ENCODE peak calls at places on chromosomes 12 and 14, in four cellular contexts. V is upper lobe of right lung, C is neural progenitor cell, H is fibroblast of pulmonary artery. L is an unnamed sample.

GRCh38 chr12:60279224-60279623 is 683.4 kb downstream of the SLC16A7 start:
- DNase-seq in V (no peak), C (no peak), H (peak), L (no peak)

GRCh38 chr12:69329669-69330428 is 18.3 kb upstream of the LYZ start:
- DNase-seq in V (no peak), C (no peak), H (no peak), L (no peak)

GRCh38 chr12:46373303-46374182 is 970 bp upstream of the SLC38A2 start:
- DNase-seq in V (peak), C (peak), H (peak), L (no peak)

GRCh38 chr14:93752980-93753561 is 35.2 kb downstream of the PRIMA1 start:
- DNase-seq in V (no peak), C (no peak), H (no peak), L (no peak)

GRCh38 chr12:40435251-40435650 is 210.5 kb downstream of the LRRK2 start:
- DNase-seq in V (no peak), C (no peak), H (no peak), L (no peak)

GRCh38 chr12:12606793-12607589 is 4.7 kb upstream of the CREBL2 start:
- DNase-seq in V (no peak), C (no peak), H (peak), L (no peak)

GRCh38 chr12:53220857-53221202 is 11.2 kb downstream of the RARG start:
- DNase-seq in V (peak), C (peak), H (peak), L (peak)

GRCh38 chr12:131060011-131060703 is 106.5 kb downstream of the ADGRD1 start:
- DNase-seq in V (peak), C (no peak), H (no peak), L (no peak)

GRCh38 chr12:292186-292585 is 29.6 kb upstream of the SLC6A13 start:
- DNase-seq in V (no peak), C (no peak), H (no peak), L (no peak)

GRCh38 chr12:110349521-110350151 is 53.9 kb downstream of the ANAPC7 start:
- DNase-seq in V (no peak), C (no peak), H (peak), L (no peak)

GRCh38 chr12:130351331-130351730 is 13.6 kb downstream of the PIWIL1 start:
- DNase-seq in V (no peak), C (no peak), H (no peak), L (no peak)

GRCh38 chr14:77306406-77307098 is 14.1 kb downstream of the POMT2 start:
- DNase-seq in V (no peak), C (peak), H (no peak), L (no peak)

GRCh38 chr14:91624757-91625156 is 107.1 kb downstream of the CATSPERB start:
- DNase-seq in V (no peak), C (no peak), H (no peak), L (no peak)

GRCh38 chr12:96241484-96242256 is 47.5 kb downstream of the ELK3 start:
- DNase-seq in V (no peak), C (no peak), H (peak), L (no peak)

GRCh38 chr14:96052541-96053105 is 13.5 kb downstream of the C14orf132 start:
- DNase-seq in V (no peak), C (no peak), H (no peak), L (no peak)

GRCh38 chr12:90808568-90808967 is 146.4 kb downstream of the CCER1 start:
- DNase-seq in V (no peak), C (no peak), H (no peak), L (peak)

GRCh38 chr14:21023817-21024667 is 819 bp downstream of the NDRG2 start:
- DNase-seq in V (no peak), C (no peak), H (no peak), L (no peak)

GRCh38 chr14:74525361-74525851 is 31.8 kb downstream of the ISCA2 start:
- DNase-seq in V (no peak), C (no peak), H (no peak), L (no peak)

GRCh38 chr14:24688030-24688658 is 54.2 kb upstream of the GZMB start:
- DNase-seq in V (no peak), C (no peak), H (no peak), L (no peak)

GRCh38 chr12:123363743-123364531 is 710 bp downstream of the SBNO1 start:
- DNase-seq in V (peak), C (peak), H (no peak), L (no peak)

GRCh38 chr12:108332791-108333382 is 6.2 kb downstream of the CMKLR1 start:
- DNase-seq in V (peak), C (no peak), H (no peak), L (no peak)

GRCh38 chr14:70995671-70996070 is 88.4 kb downstream of the PCNX1 start:
- DNase-seq in V (peak), C (no peak), H (no peak), L (no peak)

GRCh38 chr14:24806061-24806678 is 172.2 kb upstream of the GZMB start:
- DNase-seq in V (peak), C (peak), H (peak), L (peak)

GRCh38 chr12:45369065-45369464 is 153.2 kb downstream of the ANO6 start:
- DNase-seq in V (no peak), C (no peak), H (peak), L (no peak)

GRCh38 chr14:60649815-60650381 is 621 bp upstream of the SIX1 start:
- DNase-seq in V (no peak), C (peak), H (no peak), L (no peak)

GRCh38 chr12:123062682-123063426 is 82.4 kb downstream of the ARL6IP4 start:
- DNase-seq in V (no peak), C (no peak), H (peak), L (peak)

GRCh38 chr14:96114002-96114401 is 74.8 kb downstream of the C14orf132 start:
- DNase-seq in V (no peak), C (no peak), H (no peak), L (no peak)

GRCh38 chr12:63967358-63967757 is 122.9 kb downstream of the SRGAP1 start:
- DNase-seq in V (no peak), C (no peak), H (peak), L (no peak)

GRCh38 chr12:94200069-94200468 is 51.7 kb downstream of the PLXNC1 start:
- DNase-seq in V (no peak), C (no peak), H (no peak), L (no peak)

GRCh38 chr12:93848453-93849120 is 171.4 kb downstream of the CRADD start:
- DNase-seq in V (no peak), C (no peak), H (no peak), L (no peak)

GRCh38 chr12:19201653-19202052 is 72.1 kb downstream of the PLEKHA5 start:
- DNase-seq in V (no peak), C (no peak), H (peak), L (no peak)

GRCh38 chr14:99718031-99718810 is 34.1 kb downstream of the CYP46A1 start:
- DNase-seq in V (no peak), C (peak), H (no peak), L (no peak)

GRCh38 chr14:99717682-99718013 is 33.5 kb downstream of the CYP46A1 start:
- DNase-seq in V (peak), C (no peak), H (no peak), L (no peak)

GRCh38 chr14:99715266-99716000 is 31.3 kb downstream of the CYP46A1 start:
- DNase-seq in V (peak), C (no peak), H (no peak), L (no peak)

GRCh38 chr14:99716091-99716849 is 32.2 kb downstream of the CYP46A1 start:
- DNase-seq in V (no peak), C (no peak), H (no peak), L (no peak)

GRCh38 chr14:99716850-99717681 is 33.0 kb downstream of the CYP46A1 start:
- DNase-seq in V (no peak), C (no peak), H (no peak), L (no peak)
- H3K4me3 ChIP-seq in V (no peak), C (no peak), H (no peak), L (no peak)

GRCh38 chr12:115866909-115867525 is 410.5 kb downstream of the MED13L start:
- DNase-seq in V (no peak), C (peak), H (no peak), L (peak)
- TF ChIP-seq CTCF in V (no peak), C (peak), H (peak), L (peak)

GRCh38 chr12:1612196-1612595 is 16.8 kb upstream of the WNT5B start:
- DNase-seq in V (no peak), C (no peak), H (no peak), L (no peak)
- H3K4me3 ChIP-seq in V (no peak), C (no peak), H (peak), L (no peak)

GRCh38 chr12:82686223-82687019 is at the start of gene TMTC2:
- DNase-seq in V (peak), C (peak), H (peak), L (peak)

GRCh38 chr12:82688035-82688501 is 1.4 kb downstream of the TMTC2 start:
- DNase-seq in V (no peak), C (peak), H (peak), L (no peak)

GRCh38 chr12:82687020-82687951 is 580 bp downstream of the TMTC2 start:
- DNase-seq in V (peak), C (peak), H (peak), L (peak)

GRCh38 chr12:82688619-82689018 is 1.9 kb downstream of the TMTC2 start:
- DNase-seq in V (no peak), C (peak), H (no peak), L (no peak)

GRCh38 chr12:82685721-82686222 is 934 bp upstream of the TMTC2 start:
- DNase-seq in V (peak), C (peak), H (peak), L (peak)
- TF ChIP-seq CTCF in V (peak), C (peak), H (peak), L (peak)

DNA sequence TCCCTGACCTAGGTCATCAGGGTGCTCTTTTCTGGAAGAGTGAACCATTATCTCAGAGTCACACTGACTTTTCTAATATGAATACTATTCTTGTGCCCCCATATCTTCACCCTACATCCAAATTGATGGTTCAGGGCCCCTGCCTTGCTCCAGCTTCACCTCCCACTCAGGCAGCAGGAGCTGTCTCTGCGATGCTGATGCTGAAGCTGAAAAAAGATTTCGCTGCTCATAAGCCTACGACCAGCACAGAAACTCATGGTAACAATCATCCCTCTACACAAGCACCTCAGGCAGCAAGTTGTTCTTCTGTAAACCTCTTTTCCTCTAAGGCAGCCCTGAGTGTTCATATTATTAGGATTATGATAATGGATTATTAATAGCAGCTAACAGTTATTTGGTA is 3.2 kb downstream of the ARF3 start:
- DNase-seq in V (no peak), C (no peak), H (no peak), L (no peak)
- H3K4me3 ChIP-seq in V (no peak), C (no peak), H (no peak), L (no peak)

GRCh38 chr14:76115010-76115422 is 36.7 kb upstream of the GPATCH2L start:
- DNase-seq in V (no peak), C (no peak), H (no peak), L (no peak)
- TF ChIP-seq CTCF in V (no peak), C (peak), H (no peak), L (no peak)

GRCh38 chr12:116276433-116277216 is 868 bp downstream of the MED13L start:
- DNase-seq in V (peak), C (peak), H (peak), L (no peak)

GRCh38 chr12:116278259-116278595 is 734 bp upstream of the MED13L start:
- DNase-seq in V (no peak), C (no peak), H (no peak), L (no peak)

GRCh38 chr12:116273813-116274551 is 3.5 kb downstream of the MED13L start:
- DNase-seq in V (no peak), C (no peak), H (no peak), L (no peak)

GRCh38 chr12:116277393-116278258 is at the start of gene MED13L:
- DNase-seq in V (peak), C (peak), H (peak), L (no peak)

GRCh38 chr12:116274552-116275375 is 2.7 kb downstream of the MED13L start:
- DNase-seq in V (no peak), C (no peak), H (no peak), L (no peak)
- H3K4me3 ChIP-seq in V (peak), C (peak), H (peak), L (peak)

GRCh38 chr14:73057939-73058223 is 453 bp upstream of the RBM25 start:
- DNase-seq in V (no peak), C (no peak), H (no peak), L (no peak)

GRCh38 chr14:73055251-73055650 is 3.1 kb upstream of the RBM25 start:
- DNase-seq in V (no peak), C (no peak), H (no peak), L (no peak)

GRCh38 chr14:73059326-73059725 is 992 bp downstream of the RBM25 start:
- DNase-seq in V (no peak), C (no peak), H (peak), L (no peak)

GRCh38 chr14:73058923-73059311 is 583 bp downstream of the RBM25 start:
- DNase-seq in V (no peak), C (peak), H (no peak), L (no peak)

GRCh38 chr14:73058224-73058922 is at the start of gene RBM25:
- DNase-seq in V (peak), C (peak), H (peak), L (peak)
- TF ChIP-seq CTCF in V (no peak), C (peak), H (no peak), L (peak)

DNA sequence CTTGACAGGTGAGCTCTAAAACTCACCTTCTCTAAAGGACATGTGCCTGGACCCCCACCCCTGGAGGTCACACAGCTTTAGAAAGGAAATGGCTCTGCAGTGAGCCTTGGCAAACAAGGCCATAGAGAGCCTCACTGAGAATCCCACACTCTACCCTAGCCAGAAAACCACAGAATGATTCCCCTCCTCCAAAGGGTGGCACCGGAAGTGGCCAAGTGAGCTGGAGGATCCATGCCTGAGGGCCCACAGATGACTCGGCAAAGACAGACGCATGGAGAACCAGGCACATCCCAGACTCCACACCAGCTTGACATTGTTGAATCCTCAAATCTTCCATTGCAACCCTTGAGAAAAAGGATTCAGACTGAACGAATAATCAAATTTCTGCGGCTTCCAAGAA is 54.2 kb upstream of the PTHLH start:
- DNase-seq in V (no peak), C (no peak), H (no peak), L (no peak)
- H3K4me3 ChIP-seq in V (no peak), C (no peak), H (no peak), L (no peak)